ENCODE peak calls at places on chromosome 16, in six cellular contexts. G is GM12892; U is stimulated activated CD8-positive, alpha-beta memory T cell treated with anti-CD3 and anti-CD28 coated beads, Interleukin-7, amount 100 ng/mL, for 1 hour; H is IMR-90; P is NCI-H510A treated with DMSO at 0.1 percent for 48 hours; E is CD4-positive, alpha-beta memory T cell. V is an unnamed sample.

GRCh38 chr16:17318200-17318599 is 152.6 kb downstream of the XYLT1 start:
- DNase-seq in G (no peak), U (no peak), H (peak), P (no peak), E (no peak), V (no peak)

GRCh38 chr16:87897563-87898505 is 28.5 kb upstream of the SLC7A5 start:
- DNase-seq in G (no peak), U (peak), H (no peak), P (no peak), E (peak), V (no peak)

GRCh38 chr16:21626659-21627277 is 25.6 kb downstream of the IGSF6 start:
- DNase-seq in G (no peak), U (no peak), H (peak), P (no peak), E (peak), V (no peak)

GRCh38 chr16:69319826-69320730 is 8.9 kb downstream of the VPS4A start:
- DNase-seq in G (no peak), U (no peak), H (no peak), P (no peak), E (peak), V (no peak)

GRCh38 chr16:11913425-11914079 is 2.2 kb downstream of the GSPT1 start:
- DNase-seq in G (no peak), U (no peak), H (peak), P (no peak), E (peak), V (peak)

GRCh38 chr16:48235556-48236136 is 8.5 kb upstream of the LONP2 start:
- DNase-seq in G (no peak), U (no peak), H (peak), P (no peak), E (no peak), V (no peak)

GRCh38 chr16:11561856-11562255 is 24.9 kb downstream of the LITAF start:
- DNase-seq in G (no peak), U (no peak), H (no peak), P (no peak), E (no peak), V (no peak)

GRCh38 chr16:3317315-3317999 is 12.2 kb downstream of the ZNF75A start:
- DNase-seq in G (no peak), U (no peak), H (peak), P (no peak), E (no peak), V (no peak)

GRCh38 chr16:79997257-79997656 is 396.7 kb upstream of the MAF start:
- DNase-seq in G (no peak), U (no peak), H (peak), P (no peak), E (no peak), V (peak)

GRCh38 chr16:1296688-1297412 is 12.6 kb upstream of the UBE2I start:
- DNase-seq in G (no peak), U (no peak), H (peak), P (peak), E (no peak), V (no peak)

GRCh38 chr16:1078579-1079021 is 6.1 kb downstream of the SSTR5 start:
- DNase-seq in G (no peak), U (no peak), H (peak), P (no peak), E (no peak), V (no peak)

GRCh38 chr16:50613281-50613991 is 65.2 kb downstream of the NKD1 start:
- DNase-seq in G (no peak), U (no peak), H (no peak), P (no peak), E (no peak), V (no peak)

GRCh38 chr16:23397464-23397863 is 55.5 kb downstream of the COG7 start:
- DNase-seq in G (no peak), U (no peak), H (no peak), P (no peak), E (no peak), V (no peak)

GRCh38 chr16:12126091-12126806 is 149.7 kb downstream of the SNX29 start:
- DNase-seq in G (no peak), U (no peak), H (no peak), P (no peak), E (no peak), V (no peak)

GRCh38 chr16:66614161-66614802 is 9.8 kb downstream of the CMTM3 start:
- DNase-seq in G (no peak), U (no peak), H (no peak), P (no peak), E (no peak), V (no peak)

GRCh38 chr16:84355149-84355548 is 13.2 kb upstream of the ATP2C2 start:
- DNase-seq in G (no peak), U (no peak), H (no peak), P (no peak), E (no peak), V (no peak)

GRCh38 chr16:53091508-53092211 is 36.9 kb downstream of the CHD9 start:
- DNase-seq in G (no peak), U (no peak), H (peak), P (no peak), E (no peak), V (no peak)

GRCh38 chr16:12063435-12063834 is 86.9 kb downstream of the SNX29 start:
- DNase-seq in G (no peak), U (no peak), H (no peak), P (no peak), E (no peak), V (no peak)

GRCh38 chr16:75235721-75236193 is 15.7 kb downstream of the BCAR1 start:
- DNase-seq in G (no peak), U (no peak), H (no peak), P (no peak), E (no peak), V (no peak)

V was measured in K562.